ENCODE peak calls at places on chromosomes 4 and X, in nine cellular contexts. C is astrocyte of the cerebellum; T is mammary epithelial cell; Z is foreskin fibroblast; A is prostate gland; Y is cardiac fibroblast; K is aorta; G is effector memory CD4-positive, alpha-beta T cell; J is mucosa of descending colon. U is an unnamed sample.

GRCh38 chr4:87844476-87844875 is 11.7 kb downstream of the MEPE start:
- DNase-seq in A (no peak), Y (no peak), K (no peak), J (no peak), Z (no peak), G (no peak), C (no peak), T (no peak), U (no peak)

GRCh38 chrX:124690495-124690894 is 344.1 kb downstream of the SH2D1A start:
- DNase-seq in Z (no peak), K (no peak), C (no peak), T (peak; percentile 11), A (no peak), Y (no peak), G (no peak), J (no peak), U (no peak)

GRCh38 chrX:150268839-150269238 is 94.3 kb upstream of the MAMLD1 start:
- DNase-seq in Z (no peak), G (no peak), T (no peak), K (no peak), A (no peak), J (no peak), C (no peak), Y (no peak), U (no peak)

GRCh38 chrX:49291615-49292337 is 11.7 kb upstream of the GAGE10 start:
- DNase-seq in Z (no peak), A (peak; percentile 19), T (peak; percentile 20), K (peak; percentile 67), J (peak; percentile 67), Y (peak; percentile 70), G (peak; percentile 35), C (peak; percentile 22), U (peak; percentile 42)

GRCh38 chr4:171430495-171430894 is 382.7 kb upstream of the GALNTL6 start:
- DNase-seq in T (no peak), Y (no peak), G (no peak), A (no peak), C (no peak), J (no peak), Z (no peak), K (no peak), U (no peak)

GRCh38 chr4:2244947-2245786 is 3.2 kb upstream of the HAUS3 start:
- DNase-seq in Y (no peak), K (no peak), J (no peak), G (no peak), C (no peak), T (no peak), Z (no peak), A (no peak), U (no peak)

GRCh38 chrX:115948018-115948923 is 222.3 kb upstream of the AGTR2 start:
- DNase-seq in Y (no peak), J (no peak), G (no peak), T (no peak), A (no peak), C (no peak), K (no peak), Z (no peak), U (no peak)

GRCh38 chr4:860561-860960 is 34.6 kb upstream of the CPLX1 start:
- DNase-seq in Y (no peak), T (no peak), Z (no peak), G (no peak), A (no peak), C (no peak), K (peak; percentile 26), J (no peak), U (peak; percentile 25)

GRCh38 chrX:111168314-111168713 is 72.3 kb downstream of the PAK3 start:
- DNase-seq in Y (peak; percentile 1), A (no peak), G (no peak), K (no peak), Z (no peak), T (peak; percentile 12), J (no peak), C (peak; percentile 8), U (no peak)

GRCh38 chrX:43899878-43900815 is 17.9 kb upstream of the MAOB start:
- DNase-seq in C (no peak), G (no peak), T (no peak), Y (no peak), Z (no peak), J (no peak), K (no peak), A (no peak), U (no peak)

GRCh38 chr4:67809502-67809901 is 55.3 kb upstream of the GNRHR start:
- DNase-seq in C (no peak), Z (no peak), K (no peak), G (no peak), A (no peak), Y (no peak), T (no peak), J (no peak), U (no peak)

GRCh38 chrX:107935664-107936433 is 46.3 kb downstream of the TEX13B start:
- DNase-seq in Z (peak; percentile 4), K (no peak), J (no peak), Y (peak; percentile 6), G (no peak), T (peak; percentile 60), C (no peak), A (no peak), U (peak; percentile 35)

GRCh38 chr4:149166886-149167285 is 648.8 kb downstream of the IQCM start:
- DNase-seq in K (no peak), T (no peak), C (no peak), A (no peak), J (no peak), Y (no peak), Z (no peak), G (no peak), U (no peak)

GRCh38 chrX:118520206-118520857 is 24.7 kb downstream of the DOCK11 start:
- DNase-seq in K (no peak), Z (peak; percentile 74), C (peak; percentile 23), G (no peak), Y (peak; percentile 73), T (peak; percentile 25), J (no peak), A (no peak), U (no peak)

GRCh38 chr4:118270492-118270891 is 82.3 kb downstream of the PRSS12 start:
- DNase-seq in K (no peak), G (no peak), Z (no peak), Y (peak; percentile 70), A (no peak), J (no peak), T (peak; percentile 30), C (peak; percentile 55), U (no peak)

GRCh38 chr4:118268780-118269179 is 84.0 kb downstream of the PRSS12 start:
- DNase-seq in Z (no peak), J (no peak), Y (no peak), G (no peak), K (no peak), A (no peak), T (no peak), C (no peak), U (no peak)

GRCh38 chr4:118264096-118264495 is 88.7 kb downstream of the PRSS12 start:
- DNase-seq in C (no peak), Z (no peak), J (no peak), G (no peak), T (no peak), K (no peak), Y (no peak), A (no peak), U (no peak)

GRCh38 chr4:118265312-118266144 is 87.3 kb downstream of the PRSS12 start:
- DNase-seq in K (peak; percentile 48), C (no peak), Z (no peak), J (peak; percentile 81), A (peak; percentile 27), Y (peak; percentile 21), G (no peak), T (peak; percentile 35), U (no peak)
- H3K4me3 ChIP-seq in K (no peak overlapping the region), C (peak overlapping the region; percentile 41), Z (peak overlapping the region; percentile 33), J (peak overlapping the region; percentile 32), A (peak overlapping the region; percentile 42), Y (peak overlapping the region; percentile 46), G (peak overlapping the region; percentile 47), T (peak overlapping the region; percentile 51), U (peak overlapping the region; percentile 68)

DNA sequence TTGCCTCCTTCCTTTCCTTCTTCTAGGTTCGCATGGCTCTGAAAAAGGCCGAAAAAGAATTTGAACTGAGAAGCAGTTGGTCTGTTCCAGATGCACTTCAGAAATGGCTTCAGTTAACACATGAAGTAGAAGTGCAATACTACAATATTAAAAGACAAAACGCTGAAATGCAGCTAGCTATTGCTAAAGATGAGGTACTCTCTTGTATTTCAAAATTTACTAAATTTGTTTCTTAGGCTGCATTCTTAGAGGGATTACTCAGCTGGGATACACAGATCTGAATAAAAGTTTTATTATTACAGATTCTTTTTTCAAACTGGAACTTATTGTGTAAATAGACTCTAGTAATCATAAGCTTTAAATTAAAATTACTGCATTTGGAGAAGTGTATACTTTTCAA is 146.9 kb downstream of the STIM2 start:
- DNase-seq in A (no peak), C (no peak), Z (peak; percentile 23), Y (peak; percentile 18), T (no peak), J (no peak), K (no peak), G (no peak), U (no peak)
- H3K4me3 ChIP-seq in A (no peak overlapping the region), C (no peak overlapping the region), Z (no peak overlapping the region), Y (no peak overlapping the region), T (no peak overlapping the region), J (no peak overlapping the region), K (no peak overlapping the region), G (no peak overlapping the region), U (no peak overlapping the region)

GRCh38 chr4:53592128-53592527 is 842 bp upstream of the LNX1 start:
- DNase-seq in A (peak; percentile 40), Y (peak; percentile 62), T (no peak), Z (no peak), K (no peak), J (no peak), C (no peak), G (no peak), U (no peak)
- H3K4me3 ChIP-seq in A (peak overlapping the region; percentile 26), Y (no peak overlapping the region), T (no peak overlapping the region), Z (no peak overlapping the region), K (no peak overlapping the region), J (no peak overlapping the region), C (no peak overlapping the region), G (no peak overlapping the region), U (no peak overlapping the region)

GRCh38 chr4:124499266-124499665 is 213.3 kb downstream of the ANKRD50 start:
- DNase-seq in T (no peak), Y (peak; percentile 43), G (no peak), Z (no peak), J (no peak), A (no peak), K (no peak), C (no peak), U (no peak)

GRCh38 chr4:124505211-124505610 is 207.3 kb downstream of the ANKRD50 start:
- DNase-seq in K (no peak), G (no peak), Y (peak; percentile 21), Z (no peak), T (no peak), J (no peak), A (no peak), C (no peak), U (no peak)

DNA sequence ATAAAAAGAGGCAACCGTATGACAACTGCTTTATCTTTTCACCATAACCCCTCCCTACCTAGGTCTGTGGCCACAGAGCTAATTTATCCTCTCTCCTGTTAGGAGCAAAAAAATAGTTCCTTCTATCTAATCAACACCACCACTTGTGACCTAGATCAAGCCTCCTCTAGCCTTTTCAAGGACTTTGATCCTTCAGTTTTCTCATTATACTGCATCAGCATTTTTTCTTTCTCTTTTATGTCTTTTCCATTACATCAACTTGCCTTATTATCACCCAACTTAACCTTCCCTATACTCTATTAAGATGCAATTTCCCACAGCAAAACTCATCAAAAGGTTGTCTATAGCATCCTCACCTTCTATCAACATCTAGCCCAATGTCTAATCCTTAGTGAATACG is 211.0 kb downstream of the ANKRD50 start:
- DNase-seq in C (no peak), G (no peak), Y (no peak), T (no peak), A (no peak), J (no peak), K (no peak), Z (no peak), U (no peak)
- H3K4me3 ChIP-seq in C (no peak overlapping the region), G (no peak overlapping the region), Y (no peak overlapping the region), T (no peak overlapping the region), A (no peak overlapping the region), J (no peak overlapping the region), K (no peak overlapping the region), Z (no peak overlapping the region), U (no peak overlapping the region)